ENCODE peak calls at places on chromosomes 3 and 15, in eight cellular contexts. G, M, A, N, C, E, F and U are unnamed samples.
A peak's percentile ranks its signal among the peaks of the same experiment; 100 is the strongest.

GRCh38 chr3:41579861-41580260 is 380.6 kb downstream of the CTNNB1 start:
- DNase-seq in M (no peak), C (no peak), A (no peak), N (no peak), E (no peak), G (no peak), F (no peak), U (no peak)

GRCh38 chr3:117910820-117911524 is 1123.7 kb downstream of the IGSF11 start:
- DNase-seq in C (no peak), G (no peak), N (no peak), A (peak; percentile 28), M (no peak), F (no peak), E (no peak), U (no peak)

GRCh38 chr15:31263751-31264533 is 62.7 kb upstream of the KLF13 start:
- DNase-seq in N (peak; percentile 38), G (peak; percentile 74), C (peak; percentile 48), A (peak; percentile 70), M (no peak), E (no peak), F (no peak), U (peak; percentile 86)

GRCh38 chr15:59688383-59688887 is 685 bp downstream of the BNIP2 start:
- DNase-seq in E (peak; percentile 85), A (peak; percentile 25), C (no peak), F (peak; percentile 83), N (no peak), M (peak; percentile 78), G (no peak), U (peak; percentile 50)

GRCh38 chr3:150080058-150080730 is 109.5 kb upstream of the PFN2 start:
- DNase-seq in N (no peak), M (no peak), C (no peak), F (no peak), A (no peak), E (peak; percentile 44), G (no peak), U (no peak)

GRCh38 chr3:22980346-22980745 is 222.8 kb upstream of the UBE2E2 start:
- DNase-seq in N (no peak), G (no peak), C (no peak), E (peak; percentile 83), F (no peak), A (no peak), M (peak; percentile 45), U (no peak)

GRCh38 chr15:68821190-68821897 is 649 bp upstream of the ANP32A start:
- DNase-seq in A (peak; percentile 32), M (no peak), G (no peak), F (peak; percentile 34), C (no peak), E (no peak), N (no peak), U (peak; percentile 35)

GRCh38 chr3:14506626-14507344 is 33.4 kb downstream of the GRIP2 start:
- DNase-seq in C (no peak), G (no peak), E (no peak), M (no peak), N (no peak), A (no peak), F (no peak), U (no peak)

GRCh38 chr15:89198934-89199333 is 22.4 kb downstream of the RLBP1 start:
- DNase-seq in N (no peak), M (no peak), A (peak; percentile 40), E (no peak), C (no peak), G (no peak), F (no peak), U (no peak)

GRCh38 chr15:81098884-81099601 is 35.0 kb upstream of the CFAP161 start:
- DNase-seq in G (peak; percentile 66), N (peak; percentile 23), C (no peak), F (no peak), E (peak; percentile 44), M (no peak), A (no peak), U (no peak)

GRCh38 chr3:113560265-113560664 is 27.9 kb downstream of the SIDT1 start:
- DNase-seq in N (no peak), F (no peak), A (no peak), E (no peak), G (no peak), C (no peak), M (no peak), U (no peak)

GRCh38 chr15:31501074-31501473 is 174.4 kb downstream of the KLF13 start:
- DNase-seq in M (no peak), G (no peak), E (no peak), N (no peak), F (no peak), A (no peak), C (no peak), U (no peak)

GRCh38 chr3:110881069-110881468 is 190.5 kb upstream of the NECTIN3 start:
- DNase-seq in F (peak; percentile 13), E (peak; percentile 55), N (no peak), G (no peak), M (peak; percentile 52), A (peak; percentile 64), C (no peak), U (no peak)

GRCh38 chr3:134008630-134009156 is 21.0 kb downstream of the SLCO2A1 start:
- DNase-seq in N (no peak), C (no peak), F (peak; percentile 82), A (no peak), M (peak; percentile 54), G (peak; percentile 49), E (peak; percentile 75), U (no peak)

GRCh38 chr3:148991219-148992026 is at the start of gene GYG1:
- DNase-seq in E (peak; percentile 90), N (peak; percentile 90), F (peak; percentile 93), C (peak; percentile 20), M (peak; percentile 79), A (peak; percentile 76), G (peak; percentile 85), U (peak; percentile 85)

GRCh38 chr3:171172070-171172469 is 145.6 kb upstream of the SLC2A2 start:
- DNase-seq in E (no peak), C (no peak), N (no peak), A (no peak), G (no peak), F (no peak), M (no peak), U (no peak)

GRCh38 chr3:64220161-64220560 is 5.1 kb downstream of the PRICKLE2 start:
- DNase-seq in A (no peak), N (no peak), M (peak; percentile 77), F (peak; percentile 80), C (no peak), G (no peak), E (peak; percentile 87), U (no peak)

GRCh38 chr3:186635532-186635931 is 4.7 kb upstream of the FETUB start:
- DNase-seq in F (no peak), A (no peak), N (no peak), M (no peak), G (no peak), C (no peak), E (no peak), U (no peak)
- H3K4me1 ChIP-seq in F (no peaks in the 10 kb centered on the region), A (no peaks in the 10 kb centered on the region), N (no peaks in the 10 kb centered on the region), M (no peaks in the 10 kb centered on the region), G (no peaks in the 10 kb centered on the region), C (peaks cover 11% of the 10 kb centered on the region), E (no peaks in the 10 kb centered on the region), U (no peaks in the 10 kb centered on the region)

GRCh38 chr15:101071651-101072050 is 152.5 kb downstream of the LRRK1 start:
- DNase-seq in E (no peak), N (no peak), C (no peak), A (no peak), M (no peak), G (no peak), F (no peak), U (no peak)
- H3K27ac ChIP-seq in E (no peak overlapping the region), N (no peak overlapping the region), C (no peak overlapping the region), A (no peak overlapping the region), M (no peak overlapping the region), G (no peak overlapping the region), F (no peak overlapping the region), U (no peak overlapping the region)

DNA sequence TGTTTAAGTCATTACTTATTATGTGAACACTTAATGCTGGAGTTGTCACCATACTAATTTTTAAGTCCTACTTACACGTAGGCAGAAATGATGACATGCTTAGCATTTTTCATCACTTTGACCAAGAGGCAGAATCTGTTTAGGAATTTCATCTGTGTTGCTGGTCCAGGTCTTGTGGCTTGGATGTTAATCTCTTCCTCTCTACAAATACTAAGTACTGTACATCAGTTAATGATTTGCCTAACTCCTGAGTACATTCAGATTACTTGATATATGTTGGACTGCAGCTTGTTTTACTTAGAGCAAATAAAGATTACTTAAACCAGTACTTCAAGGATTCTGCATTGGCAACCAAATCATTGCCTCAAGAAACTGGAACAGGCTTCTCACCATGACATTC is 8.6 kb downstream of the SNRK start:
- DNase-seq in E (no peak), M (no peak), F (no peak), A (no peak), C (no peak), G (no peak), N (no peak), U (no peak)
- H3K4me1 ChIP-seq in E (no peaks in the 10 kb centered on the region), M (peaks cover 12% of the 10 kb centered on the region), F (peaks cover 22% of the 10 kb centered on the region), A (peaks cover 76% of the 10 kb centered on the region), C (peaks cover 18% of the 10 kb centered on the region), G (no peaks in the 10 kb centered on the region), N (peaks cover 50% of the 10 kb centered on the region), U (peaks cover 87% of the 10 kb centered on the region)

DNA sequence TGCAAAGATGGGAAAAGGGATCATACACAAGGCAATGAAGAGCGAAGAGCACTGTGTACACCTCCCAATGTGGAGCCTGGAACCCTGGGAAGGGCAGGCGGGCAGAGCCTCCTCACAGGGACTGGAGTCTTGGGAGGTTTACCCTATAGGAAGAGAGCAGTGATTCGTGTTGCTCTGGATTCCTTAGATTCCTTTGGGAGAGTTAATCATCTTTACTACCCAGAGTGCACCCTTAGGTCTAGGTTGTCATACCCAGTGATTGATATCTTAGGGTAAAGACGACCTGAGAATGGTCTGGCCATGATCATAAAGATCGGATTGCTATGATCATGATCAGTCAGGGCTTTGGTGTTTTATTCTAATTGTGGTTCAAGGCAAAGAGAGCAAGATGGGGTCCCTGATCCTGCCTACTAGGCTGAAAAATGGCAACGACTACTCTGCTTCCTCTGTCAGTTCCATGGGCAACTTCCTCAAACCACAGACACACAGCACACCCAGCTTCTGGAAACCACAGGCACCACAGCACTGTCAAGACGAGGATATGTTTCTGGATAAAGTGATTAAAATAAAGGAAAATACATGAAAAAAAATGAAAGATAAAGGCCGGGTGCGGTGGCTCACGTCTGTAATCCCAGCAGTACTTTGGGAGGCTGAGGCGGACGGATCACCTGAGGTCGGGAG is 20.4 kb upstream of the MAP6D1 start:
- DNase-seq in G (no peak), A (no peak), F (peak; percentile 24), C (no peak), E (no peak), N (no peak), M (no peak), U (no peak)
- H3K27ac ChIP-seq in G (no peak overlapping the region), A (no peak overlapping the region), F (peak overlapping the region; percentile 63), C (peak overlapping the region; percentile 30), E (no peak overlapping the region), N (no peak overlapping the region), M (peak overlapping the region; percentile 6), U (no peak overlapping the region)

DNA sequence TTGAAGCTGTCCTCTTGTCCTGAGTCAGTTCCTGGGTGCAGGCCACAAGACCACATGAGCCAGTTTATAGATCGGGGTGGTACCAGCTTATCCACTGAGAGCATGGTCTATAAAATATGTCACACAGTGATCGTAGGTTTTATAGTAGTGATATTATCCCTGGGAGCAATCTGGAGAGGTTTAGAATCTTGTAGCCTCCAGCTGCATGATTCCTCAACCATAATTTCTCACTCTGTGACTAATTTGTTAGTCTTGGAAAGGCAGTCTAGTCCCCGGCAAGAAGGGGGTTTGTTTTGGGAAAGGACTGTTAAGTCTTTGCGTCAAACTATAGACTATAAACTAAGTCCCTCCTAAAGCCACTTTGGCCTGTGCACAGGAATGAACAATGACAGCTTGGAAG is 693.0 kb upstream of the CADM2 start:
- DNase-seq in A (no peak), G (no peak), C (no peak), M (no peak), F (no peak), E (no peak), N (no peak), U (no peak)
- H3K4me1 ChIP-seq in A (no peaks in the 10 kb centered on the region), G (no peaks in the 10 kb centered on the region), C (no peaks in the 10 kb centered on the region), M (no peaks in the 10 kb centered on the region), F (no peaks in the 10 kb centered on the region), E (no peaks in the 10 kb centered on the region), N (no peaks in the 10 kb centered on the region), U (no peaks in the 10 kb centered on the region)